ENCODE peak calls at places on chromosome 17, in eight cellular contexts. J, N, E, Y, A, W, K and D are unnamed samples.

GRCh38 chr17:57044976-57045867 is 39.8 kb upstream of the AKAP1 start:
- DNase-seq in A (no peak), K (no peak), N (no peak), Y (no peak), W (no peak), J (no peak), E (no peak), D (no peak)

GRCh38 chr17:17837380-17837821 is 615 bp upstream of the SREBF1 start:
- DNase-seq in A (no peak), K (peak; percentile 84), J (no peak), E (no peak), W (no peak), N (no peak), Y (no peak), D (peak; percentile 77)

GRCh38 chr17:920190-920589 is 59.4 kb downstream of the NXN start:
- DNase-seq in N (no peak), K (no peak), W (no peak), Y (no peak), E (no peak), A (no peak), J (no peak), D (no peak)

GRCh38 chr17:50487213-50488096 is 8.8 kb downstream of the RSAD1 start:
- DNase-seq in J (no peak), N (no peak), E (no peak), A (no peak), W (no peak), Y (no peak), K (no peak), D (no peak)

GRCh38 chr17:82241183-82241925 is 12.5 kb downstream of the SLC16A3 start:
- DNase-seq in W (no peak), J (no peak), Y (peak; percentile 23), E (no peak), K (no peak), N (peak; percentile 89), A (no peak), D (peak; percentile 19)

GRCh38 chr17:75077490-75078096 is 10.2 kb upstream of the SLC16A5 start:
- DNase-seq in K (no peak), J (no peak), E (no peak), N (no peak), Y (peak; percentile 37), W (peak; percentile 11), A (peak; percentile 31), D (peak; percentile 46)

GRCh38 chr17:29384901-29385300 is 5.3 kb upstream of the TAOK1 start:
- DNase-seq in A (no peak), N (no peak), W (no peak), E (no peak), J (no peak), K (no peak), Y (no peak), D (no peak)

GRCh38 chr17:80474231-80474932 is 2.0 kb downstream of the NPTX1 start:
- DNase-seq in K (peak; percentile 72), W (no peak), E (no peak), A (no peak), N (peak; percentile 83), Y (no peak), J (peak; percentile 35), D (peak; percentile 81)

GRCh38 chr17:62704381-62704971 is 77.0 kb downstream of the MRC2 start:
- DNase-seq in J (peak; percentile 49), K (peak; percentile 90), N (no peak), E (peak; percentile 44), Y (no peak), A (no peak), W (no peak), D (no peak)

GRCh38 chr17:80361495-80362220 is 53.3 kb upstream of the ENDOV start:
- DNase-seq in E (peak; percentile 35), K (peak; percentile 93), Y (no peak), W (no peak), J (no peak), A (peak; percentile 23), N (peak; percentile 22), D (peak; percentile 15)

GRCh38 chr17:44186307-44187130 is at the start of gene TMUB2:
- DNase-seq in Y (peak; percentile 99), N (peak; percentile 99), E (peak; percentile 100), J (peak; percentile 99), W (peak; percentile 99), A (peak; percentile 100), K (peak; percentile 100), D (peak; percentile 99)

GRCh38 chr17:81831957-81832607 is 1.0 kb downstream of the MCRIP1 start:
- DNase-seq in W (no peak), E (no peak), K (no peak), Y (peak; percentile 43), J (peak; percentile 53), A (peak; percentile 52), N (peak; percentile 67), D (peak; percentile 59)

GRCh38 chr17:43839670-43840101 is 6.7 kb upstream of the MPP3 start:
- DNase-seq in W (peak; percentile 84), Y (no peak), K (no peak), A (no peak), E (no peak), J (peak; percentile 97), N (no peak), D (no peak)

GRCh38 chr17:81026266-81027036 is 8.5 kb upstream of the BAIAP2 start:
- DNase-seq in Y (no peak), K (no peak), W (no peak), J (no peak), A (no peak), N (no peak), E (no peak), D (no peak)

GRCh38 chr17:9142772-9143494 is 121.6 kb downstream of the NTN1 start:
- DNase-seq in W (no peak), N (no peak), K (no peak), E (peak; percentile 55), Y (no peak), A (no peak), J (no peak), D (no peak)

GRCh38 chr17:50924800-50925199 is 58.6 kb upstream of the TOB1 start:
- DNase-seq in K (no peak), A (no peak), E (no peak), N (no peak), J (no peak), Y (no peak), W (no peak), D (no peak)

GRCh38 chr17:10268005-10268404 is 69.6 kb upstream of the GAS7 start:
- DNase-seq in E (no peak), Y (no peak), K (no peak), A (no peak), N (no peak), W (no peak), J (no peak), D (no peak)

GRCh38 chr17:81641825-81642489 is 5.0 kb downstream of the TSPAN10 start:
- DNase-seq in A (no peak), E (no peak), K (peak; percentile 57), W (no peak), J (no peak), Y (no peak), N (no peak), D (peak; percentile 8)